ENCODE peak calls at places on chromosomes 5 and 9, in six cellular contexts. S, J, D, A, W and V are unnamed samples.

GRCh38 chr9:107243757-107244156 is 39.3 kb upstream of the RAD23B start:
- DNase-seq in S (peak; percentile 76), J (peak; percentile 44), D (peak; percentile 16), A (peak; percentile 83), W (no peak), V (no peak)

GRCh38 chr9:73050062-73050814 is 97.4 kb upstream of the ALDH1A1 start:
- DNase-seq in S (no peak), J (no peak), D (no peak), A (peak; percentile 5), W (no peak), V (no peak)

GRCh38 chr9:70229579-70229978 is 29.2 kb upstream of the SMC5 start:
- DNase-seq in S (no peak), J (no peak), D (no peak), A (peak; percentile 68), W (no peak), V (no peak)

GRCh38 chr9:137321726-137322361 is 19.8 kb upstream of the NRARP start:
- DNase-seq in S (no peak), J (no peak), D (no peak), A (no peak), W (no peak), V (no peak)

GRCh38 chr9:25537857-25538256 is 140.4 kb downstream of the TUSC1 start:
- DNase-seq in S (no peak), J (no peak), D (no peak), A (no peak), W (no peak), V (no peak)

GRCh38 chr5:26940981-26941380 is 97.4 kb downstream of the CDH9 start:
- DNase-seq in S (no peak), J (no peak), D (no peak), A (peak; percentile 31), W (no peak), V (no peak)

GRCh38 chr5:42992035-42992570 is 48.0 kb downstream of the ANXA2R start:
- DNase-seq in S (peak; percentile 58), J (peak; percentile 54), D (no peak), A (peak; percentile 88), W (no peak), V (peak; percentile 35)

GRCh38 chr9:85960688-85961093 is 19.7 kb downstream of the NAA35 start:
- DNase-seq in S (peak; percentile 32), J (no peak), D (no peak), A (peak; percentile 13), W (peak; percentile 24), V (peak; percentile 60)

GRCh38 chr5:107218457-107219193 is 452.1 kb downstream of the EFNA5 start:
- DNase-seq in S (no peak), J (no peak), D (no peak), A (peak; percentile 21), W (no peak), V (no peak)

GRCh38 chr5:1222621-1223277 is 2.4 kb upstream of the SLC6A18 start:
- DNase-seq in S (no peak), J (no peak), D (no peak), A (no peak), W (no peak), V (no peak)

GRCh38 chr5:123428521-123429220 is 5.5 kb upstream of the CEP120 start:
- DNase-seq in S (peak; percentile 83), J (no peak), D (no peak), A (no peak), W (no peak), V (no peak)

GRCh38 chr9:21993893-21994525 is at the start of gene CDKN2A:
- DNase-seq in S (peak; percentile 47), J (no peak), D (no peak), A (peak; percentile 31), W (peak; percentile 88), V (no peak)

GRCh38 chr9:97900738-97901565 is 21.3 kb downstream of the TRMO start:
- DNase-seq in S (peak; percentile 57), J (no peak), D (no peak), A (peak; percentile 55), W (peak; percentile 14), V (peak; percentile 18)

GRCh38 chr5:56072863-56073777 is 78.4 kb upstream of the IL6ST start:
- DNase-seq in S (no peak), J (no peak), D (no peak), A (peak; percentile 41), W (no peak), V (no peak)

GRCh38 chr5:154478752-154479159 is 729 bp upstream of the HAND1 start:
- DNase-seq in S (no peak), J (no peak), D (no peak), A (no peak), W (no peak), V (no peak)

GRCh38 chr5:5523066-5523505 is 100.6 kb downstream of the ICE1 start:
- DNase-seq in S (no peak), J (peak; percentile 1), D (no peak), A (peak; percentile 35), W (no peak), V (peak; percentile 3)

GRCh38 chr9:74570879-74571512 is 73.9 kb downstream of the RORB start:
- DNase-seq in S (peak; percentile 32), J (no peak), D (no peak), A (peak; percentile 40), W (peak; percentile 24), V (peak; percentile 53)

GRCh38 chr5:160129841-160130240 is 10.6 kb upstream of the PWWP2A start:
- DNase-seq in S (no peak), J (no peak), D (no peak), A (peak; percentile 9), W (no peak), V (no peak)

GRCh38 chr9:128979111-128979510 is 31.6 kb downstream of the NUP188 start:
- DNase-seq in S (no peak), J (no peak), D (no peak), A (no peak), W (no peak), V (no peak)

GRCh38 chr9:99387416-99387815 is 165.3 kb downstream of the SEC61B start:
- DNase-seq in S (no peak), J (no peak), D (no peak), A (no peak), W (no peak), V (no peak)